ENCODE peak calls at places on chromosomes 6 and 20, in ten cellular contexts. One of them, this sample, is unnamed.

GRCh38 chr20:59123011-59123676 is 40.5 kb upstream of the ZNF831 start:
- DNase-seq in fibroblast of gingiva: no peak
- DNase-seq in B cell: peak; percentile 70
- DNase-seq in EL: no peak
- DNase-seq in mucosa of gallbladder: no peak
- DNase-seq in stimulated activated CD4-positive, alpha-beta T cell treated with anti-CD3 and anti-CD28 coated beads, Interleukin-4, amount 100 ng/mL, for 4 hours: peak; percentile 74
- DNase-seq in NCI-H2081: no peak
- DNase-seq in kidney tubule cell: no peak
- DNase-seq in memory B cell: peak; percentile 41
- DNase-seq in RPMI7951: no peak
- DNase-seq in this sample: no peak

GRCh38 chr20:50911030-50911429 is 20.2 kb downstream of the ADNP start:
- DNase-seq in fibroblast of gingiva: peak; percentile 89
- DNase-seq in B cell: no peak
- DNase-seq in EL: peak; percentile 85
- DNase-seq in mucosa of gallbladder: no peak
- DNase-seq in stimulated activated CD4-positive, alpha-beta T cell treated with anti-CD3 and anti-CD28 coated beads, Interleukin-4, amount 100 ng/mL, for 4 hours: no peak
- DNase-seq in NCI-H2081: no peak
- DNase-seq in kidney tubule cell: no peak
- DNase-seq in memory B cell: no peak
- DNase-seq in RPMI7951: peak; percentile 96
- DNase-seq in this sample: no peak

GRCh38 chr20:44033873-44034272 is 119.2 kb downstream of the TOX2 start:
- DNase-seq in fibroblast of gingiva: no peak
- DNase-seq in B cell: no peak
- DNase-seq in EL: no peak
- DNase-seq in mucosa of gallbladder: no peak
- DNase-seq in stimulated activated CD4-positive, alpha-beta T cell treated with anti-CD3 and anti-CD28 coated beads, Interleukin-4, amount 100 ng/mL, for 4 hours: no peak
- DNase-seq in NCI-H2081: no peak
- DNase-seq in kidney tubule cell: no peak
- DNase-seq in memory B cell: no peak
- DNase-seq in RPMI7951: no peak
- DNase-seq in this sample: no peak

GRCh38 chr20:62350629-62351422 is 16.3 kb downstream of the LAMA5 start:
- DNase-seq in fibroblast of gingiva: no peak
- DNase-seq in B cell: no peak
- DNase-seq in EL: no peak
- DNase-seq in mucosa of gallbladder: no peak
- DNase-seq in stimulated activated CD4-positive, alpha-beta T cell treated with anti-CD3 and anti-CD28 coated beads, Interleukin-4, amount 100 ng/mL, for 4 hours: no peak
- DNase-seq in NCI-H2081: peak; percentile 56
- DNase-seq in kidney tubule cell: no peak
- DNase-seq in memory B cell: no peak
- DNase-seq in RPMI7951: no peak
- DNase-seq in this sample: peak; percentile 65

GRCh38 chr20:64224344-64225165 is 31.0 kb upstream of the PCMTD2 start:
- DNase-seq in fibroblast of gingiva: peak; percentile 57
- DNase-seq in B cell: no peak
- DNase-seq in EL: peak; percentile 96
- DNase-seq in mucosa of gallbladder: no peak
- DNase-seq in stimulated activated CD4-positive, alpha-beta T cell treated with anti-CD3 and anti-CD28 coated beads, Interleukin-4, amount 100 ng/mL, for 4 hours: no peak
- DNase-seq in NCI-H2081: no peak
- DNase-seq in kidney tubule cell: peak; percentile 94
- DNase-seq in memory B cell: no peak
- DNase-seq in RPMI7951: peak; percentile 74
- DNase-seq in this sample: no peak

GRCh38 chr20:44851545-44851944 is 34.0 kb upstream of the YWHAB start:
- DNase-seq in fibroblast of gingiva: no peak
- DNase-seq in B cell: no peak
- DNase-seq in EL: no peak
- DNase-seq in mucosa of gallbladder: no peak
- DNase-seq in stimulated activated CD4-positive, alpha-beta T cell treated with anti-CD3 and anti-CD28 coated beads, Interleukin-4, amount 100 ng/mL, for 4 hours: no peak
- DNase-seq in NCI-H2081: no peak
- DNase-seq in kidney tubule cell: no peak
- DNase-seq in memory B cell: no peak
- DNase-seq in RPMI7951: no peak
- DNase-seq in this sample: no peak

GRCh38 chr20:56453347-56453746 is 15.1 kb upstream of the RTF2 start:
- DNase-seq in fibroblast of gingiva: no peak
- DNase-seq in B cell: peak; percentile 59
- DNase-seq in EL: no peak
- DNase-seq in mucosa of gallbladder: no peak
- DNase-seq in stimulated activated CD4-positive, alpha-beta T cell treated with anti-CD3 and anti-CD28 coated beads, Interleukin-4, amount 100 ng/mL, for 4 hours: no peak
- DNase-seq in NCI-H2081: no peak
- DNase-seq in kidney tubule cell: no peak
- DNase-seq in memory B cell: no peak
- DNase-seq in RPMI7951: no peak
- DNase-seq in this sample: no peak

GRCh38 chr6:50958148-50958547 is 139.5 kb downstream of the TFAP2B start:
- DNase-seq in fibroblast of gingiva: no peak
- DNase-seq in B cell: no peak
- DNase-seq in EL: no peak
- DNase-seq in mucosa of gallbladder: no peak
- DNase-seq in stimulated activated CD4-positive, alpha-beta T cell treated with anti-CD3 and anti-CD28 coated beads, Interleukin-4, amount 100 ng/mL, for 4 hours: no peak
- DNase-seq in NCI-H2081: no peak
- DNase-seq in kidney tubule cell: no peak
- DNase-seq in memory B cell: no peak
- DNase-seq in RPMI7951: no peak
- DNase-seq in this sample: no peak

GRCh38 chr6:148737806-148738205 is 9.0 kb upstream of the UST start:
- DNase-seq in fibroblast of gingiva: no peak
- DNase-seq in B cell: no peak
- DNase-seq in EL: no peak
- DNase-seq in mucosa of gallbladder: no peak
- DNase-seq in stimulated activated CD4-positive, alpha-beta T cell treated with anti-CD3 and anti-CD28 coated beads, Interleukin-4, amount 100 ng/mL, for 4 hours: no peak
- DNase-seq in NCI-H2081: no peak
- DNase-seq in kidney tubule cell: no peak
- DNase-seq in memory B cell: no peak
- DNase-seq in RPMI7951: no peak
- DNase-seq in this sample: no peak

GRCh38 chr20:3890410-3890751 is 1.2 kb downstream of the PANK2 start:
- DNase-seq in fibroblast of gingiva: peak; percentile 53
- DNase-seq in B cell: no peak
- DNase-seq in EL: peak; percentile 46
- DNase-seq in mucosa of gallbladder: no peak
- DNase-seq in stimulated activated CD4-positive, alpha-beta T cell treated with anti-CD3 and anti-CD28 coated beads, Interleukin-4, amount 100 ng/mL, for 4 hours: no peak
- DNase-seq in NCI-H2081: peak; percentile 29
- DNase-seq in kidney tubule cell: peak; percentile 19
- DNase-seq in memory B cell: no peak
- DNase-seq in RPMI7951: peak; percentile 53
- DNase-seq in this sample: no peak

GRCh38 chr20:58374906-58375760 is 13.9 kb upstream of the VAPB start:
- DNase-seq in fibroblast of gingiva: peak; percentile 76
- DNase-seq in B cell: no peak
- DNase-seq in EL: peak; percentile 56
- DNase-seq in mucosa of gallbladder: no peak
- DNase-seq in stimulated activated CD4-positive, alpha-beta T cell treated with anti-CD3 and anti-CD28 coated beads, Interleukin-4, amount 100 ng/mL, for 4 hours: no peak
- DNase-seq in NCI-H2081: no peak
- DNase-seq in kidney tubule cell: no peak
- DNase-seq in memory B cell: no peak
- DNase-seq in RPMI7951: peak; percentile 39
- DNase-seq in this sample: no peak